ENCODE peak calls at places on chromosomes 13 and 19, in four cellular contexts. O is progenitor cell of endocrine pancreas; T is activated T-helper 1 cell treated with anti-CD3 and anti-CD28 coated beads, Interleukin-2, amount 50 U/mL, for 16 hours; D is A673. C is an unnamed sample.
A peak's percentile ranks its signal among the peaks of the same experiment; 100 is the strongest.

GRCh38 chr19:19062454-19063182 is 1.2 kb upstream of the SLC25A42 start:
- DNase-seq in O (no peak), T (no peak), D (peak; percentile 28), C (no peak)

GRCh38 chr13:73599232-73600128 is 534.7 kb downstream of the KLF12 start:
- DNase-seq in O (no peak), T (no peak), D (no peak), C (no peak)

GRCh38 chr13:106163426-106163825 is 372.0 kb downstream of the EFNB2 start:
- DNase-seq in O (no peak), T (no peak), D (no peak), C (no peak)

GRCh38 chr19:10151521-10151920 is 31.8 kb upstream of the EIF3G start:
- DNase-seq in O (no peak), T (no peak), D (no peak), C (no peak)

GRCh38 chr19:7550987-7551761 is 15.7 kb downstream of the PNPLA6 start:
- DNase-seq in O (peak; percentile 75), T (no peak), D (peak; percentile 73), C (peak; percentile 16)

GRCh38 chr19:31578326-31578725 is 229.1 kb upstream of the TSHZ3 start:
- DNase-seq in O (no peak), T (no peak), D (no peak), C (no peak)

GRCh38 chr19:52749780-52750179 is 14.9 kb upstream of the ZNF611 start:
- DNase-seq in O (no peak), T (no peak), D (no peak), C (no peak)

GRCh38 chr19:51196181-51196580 is 28.7 kb upstream of the CD33 start:
- DNase-seq in O (no peak), T (no peak), D (no peak), C (no peak)

GRCh38 chr19:418761-419632 is 10.1 kb upstream of the C2CD4C start:
- DNase-seq in O (no peak), T (no peak), D (no peak), C (no peak)

GRCh38 chr13:40667622-40667978 is 1.2 kb upstream of the FOXO1 start:
- DNase-seq in O (no peak), T (no peak), D (no peak), C (peak; percentile 11)

GRCh38 chr19:19428746-19429145 is 23.3 kb downstream of the GATAD2A start:
- DNase-seq in O (no peak), T (no peak), D (no peak), C (no peak)

GRCh38 chr19:41784337-41785239 is 11.8 kb upstream of the CEACAM3 start:
- DNase-seq in O (no peak), T (no peak), D (no peak), C (no peak)

GRCh38 chr13:66994498-66995365 is 235.4 kb downstream of the PCDH9 start:
- DNase-seq in O (no peak), T (no peak), D (no peak), C (no peak)

GRCh38 chr13:41455725-41456419 is 1.5 kb upstream of the RGCC start:
- DNase-seq in O (no peak), T (no peak), D (peak; percentile 41), C (no peak)

GRCh38 chr13:35727881-35728280 is 251.4 kb upstream of the MAB21L1 start:
- DNase-seq in O (no peak), T (no peak), D (peak; percentile 3), C (no peak)

GRCh38 chr13:31198524-31198923 is 1.3 kb upstream of the B3GLCT start:
- DNase-seq in O (no peak), T (no peak), D (no peak), C (no peak)

GRCh38 chr13:43874512-43875092 is 4.9 kb downstream of the CCDC122 start:
- DNase-seq in O (no peak), T (no peak), D (peak; percentile 43), C (peak; percentile 31)

GRCh38 chr13:45162821-45163220 is 38.0 kb downstream of the KCTD4 start:
- DNase-seq in O (no peak), T (no peak), D (no peak), C (no peak)

GRCh38 chr13:32261567-32261966 is 53.6 kb downstream of the ZAR1L start:
- DNase-seq in O (no peak), T (no peak), D (peak; percentile 79), C (no peak)

GRCh38 chr19:41431426-41432386 is 4.5 kb upstream of the B3GNT8 start:
- DNase-seq in O (no peak), T (no peak), D (peak; percentile 36), C (no peak)

GRCh38 chr19:56538761-56539263 is at the start of gene ZFP28:
- DNase-seq in O (peak; percentile 49), T (no peak), D (no peak), C (no peak)

GRCh38 chr13:57314897-57315520 is 148.0 kb downstream of the PRR20E start:
- DNase-seq in O (no peak), T (no peak), D (peak; percentile 43), C (no peak)

GRCh38 chr13:30292325-30292724 is 15.0 kb downstream of the KATNAL1 start:
- DNase-seq in O (no peak), T (no peak), D (no peak), C (no peak)

GRCh38 chr13:111661052-111661451 is 340.6 kb downstream of the TEX29 start:
- DNase-seq in O (no peak), T (no peak), D (no peak), C (no peak)

GRCh38 chr13:55069746-55070145 is 2041.1 kb downstream of the OLFM4 start:
- DNase-seq in O (no peak), T (no peak), D (no peak), C (no peak)

GRCh38 chr13:80339841-80340642 is 884 bp downstream of the SPRY2 start:
- DNase-seq in O (peak; percentile 23), T (no peak), D (no peak), C (peak; percentile 72)

GRCh38 chr13:31956944-31957644 is 74.5 kb upstream of the FRY start:
- DNase-seq in O (no peak), T (no peak), D (no peak), C (no peak)

GRCh38 chr13:94248454-94249233 is 230.8 kb downstream of the DCT start:
- DNase-seq in O (no peak), T (no peak), D (no peak), C (no peak)

GRCh38 chr13:48493076-48493765 is 39.7 kb downstream of the RCBTB2 start:
- DNase-seq in O (no peak), T (no peak), D (no peak), C (peak; percentile 54)

GRCh38 chr13:112059457-112060317 is 7.3 kb upstream of the SOX1 start:
- DNase-seq in O (no peak), T (no peak), D (no peak), C (no peak)

GRCh38 chr19:3024509-3024869 is 4.6 kb downstream of the TLE2 start:
- DNase-seq in O (no peak), T (no peak), D (no peak), C (no peak)

GRCh38 chr13:105773887-105774538 is 761.4 kb downstream of the EFNB2 start:
- DNase-seq in O (no peak), T (no peak), D (peak; percentile 40), C (no peak)

GRCh38 chr19:480016-480855 is 16.1 kb upstream of the MADCAM1 start:
- DNase-seq in O (peak; percentile 55), T (no peak), D (peak; percentile 85), C (peak; percentile 28)

C was measured in immature natural killer cell.